ENCODE peak calls at places on chromosomes 2 and 18, in nine cellular contexts. P, Q, V, H, R, E, X, Y and I are unnamed samples.

GRCh38 chr18:46859855-46860254 is 57.5 kb downstream of the PIAS2 start:
- DNase-seq in P (no peak), Q (no peak), V (no peak), H (peak), R (peak), E (no peak), X (no peak), Y (peak), I (peak)

GRCh38 chr18:28767201-28767600 is 590.3 kb upstream of the CDH2 start:
- DNase-seq in P (no peak), Q (no peak), V (no peak), H (peak), R (no peak), E (no peak), X (no peak), Y (peak), I (no peak)

GRCh38 chr2:213086566-213086965 is 64.8 kb downstream of the IKZF2 start:
- DNase-seq in P (peak), Q (no peak), V (no peak), H (no peak), R (no peak), E (no peak), X (no peak), Y (peak), I (peak)

GRCh38 chr2:37886745-37887144 is 38.3 kb upstream of the RMDN2 start:
- DNase-seq in P (no peak), Q (no peak), V (no peak), H (peak), R (peak), E (no peak), X (no peak), Y (peak), I (peak)

GRCh38 chr2:48332286-48332685 is 197.7 kb upstream of the STON1 start:
- DNase-seq in P (no peak), Q (no peak), V (no peak), H (peak), R (peak), E (no peak), X (no peak), Y (peak), I (no peak)

GRCh38 chr2:206217743-206218520 is 56.5 kb upstream of the ZDBF2 start:
- DNase-seq in P (peak), Q (no peak), V (no peak), H (peak), R (peak), E (no peak), X (no peak), Y (peak), I (peak)

GRCh38 chr2:65128297-65129190 is 1.4 kb downstream of the RAB1A start:
- DNase-seq in P (no peak), Q (no peak), V (peak), H (peak), R (peak), E (no peak), X (peak), Y (peak), I (peak)

GRCh38 chr18:3246636-3247242 is 862 bp upstream of the MYL12A start:
- DNase-seq in P (peak), Q (no peak), V (peak), H (peak), R (no peak), E (no peak), X (no peak), Y (no peak), I (no peak)

GRCh38 chr2:182980115-182980514 is 58.1 kb downstream of the NCKAP1 start:
- DNase-seq in P (peak), Q (no peak), V (no peak), H (peak), R (peak), E (no peak), X (no peak), Y (peak), I (peak)

GRCh38 chr2:142980246-142981068 is 103.0 kb downstream of the KYNU start:
- DNase-seq in P (peak), Q (no peak), V (no peak), H (peak), R (peak), E (no peak), X (no peak), Y (peak), I (peak)

GRCh38 chr2:130762910-130763385 is 7.6 kb downstream of the AMER3 start:
- DNase-seq in P (no peak), Q (no peak), V (no peak), H (no peak), R (no peak), E (no peak), X (no peak), Y (no peak), I (no peak)

GRCh38 chr2:3313845-3314375 is 63.7 kb downstream of the EIPR1 start:
- DNase-seq in P (no peak), Q (no peak), V (no peak), H (no peak), R (peak), E (peak), X (no peak), Y (peak), I (no peak)

GRCh38 chr18:59454909-59455727 is 96.1 kb upstream of the LMAN1 start:
- DNase-seq in P (peak), Q (no peak), V (no peak), H (no peak), R (no peak), E (no peak), X (no peak), Y (no peak), I (no peak)

GRCh38 chr2:189037518-189037917 is 63.3 kb downstream of the COL3A1 start:
- DNase-seq in P (no peak), Q (no peak), V (no peak), H (peak), R (peak), E (no peak), X (no peak), Y (peak), I (peak)

GRCh38 chr2:579351-579886 is 97.8 kb downstream of the TMEM18 start:
- DNase-seq in P (no peak), Q (no peak), V (no peak), H (no peak), R (no peak), E (peak), X (no peak), Y (no peak), I (no peak)

GRCh38 chr18:7565677-7566076 is 1.4 kb upstream of the PTPRM start:
- DNase-seq in P (no peak), Q (no peak), V (no peak), H (no peak), R (no peak), E (no peak), X (no peak), Y (no peak), I (no peak)
- H3K4me3 ChIP-seq in P (no peak), Q (peak), V (no peak), H (no peak), R (no peak), E (no peak), X (peak), Y (no peak), I (no peak)

GRCh38 chr18:75369026-75369425 is 58.5 kb downstream of the SMIM21 start:
- DNase-seq in P (no peak), Q (no peak), V (no peak), H (no peak), R (no peak), E (peak), X (no peak), Y (no peak), I (no peak)

GRCh38 chr18:75363446-75364225 is 63.9 kb downstream of the SMIM21 start:
- DNase-seq in P (no peak), Q (no peak), V (no peak), H (no peak), R (no peak), E (no peak), X (no peak), Y (no peak), I (no peak)

GRCh38 chr18:75365230-75365629 is 62.3 kb downstream of the SMIM21 start:
- DNase-seq in P (no peak), Q (no peak), V (no peak), H (no peak), R (no peak), E (no peak), X (no peak), Y (no peak), I (no peak)

GRCh38 chr18:75364512-75364911 is 63.0 kb downstream of the SMIM21 start:
- DNase-seq in P (no peak), Q (no peak), V (no peak), H (peak), R (peak), E (no peak), X (no peak), Y (no peak), I (no peak)

GRCh38 chr18:75365837-75366236 is 61.7 kb downstream of the SMIM21 start:
- DNase-seq in P (no peak), Q (no peak), V (no peak), H (no peak), R (no peak), E (no peak), X (no peak), Y (no peak), I (no peak)
- TF ChIP-seq CTCF in P (no peak), Q (no peak), V (no peak), H (no peak), R (peak), E (no peak), X (no peak), Y (no peak), I (no peak)

GRCh38 chr2:149598014-149598395 is 10.4 kb upstream of the MMADHC start:
- DNase-seq in P (no peak), Q (no peak), V (no peak), H (peak), R (no peak), E (no peak), X (no peak), Y (peak), I (no peak)
- H3K4me3 ChIP-seq in P (no peak), Q (no peak), V (no peak), H (no peak), R (peak), E (no peak), X (peak), Y (no peak), I (peak)

DNA sequence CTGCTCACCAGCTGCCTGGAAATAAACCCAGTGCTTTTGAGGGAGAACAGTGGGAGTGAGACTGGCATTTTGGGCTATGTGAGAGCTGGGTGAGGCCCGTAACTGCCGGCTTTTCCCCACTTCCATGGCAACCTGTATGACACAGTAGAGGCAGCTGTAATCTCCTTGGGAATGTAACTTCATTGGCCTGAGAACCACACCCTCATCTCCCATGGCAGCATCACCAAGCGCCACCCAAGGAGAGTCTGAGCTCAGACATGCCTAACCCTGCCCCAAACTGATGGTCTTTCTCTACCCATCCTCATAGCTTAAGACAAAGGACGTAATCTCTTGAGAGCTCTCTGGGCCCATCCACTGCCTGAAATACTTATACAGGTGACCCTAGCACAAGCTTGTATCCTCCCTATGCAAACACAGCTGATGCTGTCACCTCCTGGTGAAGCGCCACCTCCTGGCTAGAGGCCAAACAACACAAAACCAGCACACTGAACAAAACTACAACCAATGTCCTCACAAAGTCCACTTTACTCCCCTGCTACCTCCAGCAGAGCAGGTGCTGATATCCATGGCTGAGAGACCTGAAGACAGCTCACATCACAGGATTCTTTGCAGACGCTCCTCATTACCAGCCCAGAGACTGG is 763.4 kb upstream of the NRXN1 start:
- DNase-seq in P (peak), Q (no peak), V (no peak), H (no peak), R (no peak), E (no peak), X (no peak), Y (no peak), I (no peak)
- TF ChIP-seq CTCF in P (peak), Q (no peak), V (peak), H (peak), R (peak), E (no peak), X (no peak), Y (peak), I (peak)

GRCh38 chr2:28224648-28225471 is 167.8 kb upstream of the FOSL2 start:
- DNase-seq in P (peak), Q (no peak), V (no peak), H (peak), R (peak), E (no peak), X (peak), Y (peak), I (peak)

GRCh38 chr2:28225472-28225915 is 167.2 kb upstream of the FOSL2 start:
- DNase-seq in P (no peak), Q (no peak), V (no peak), H (no peak), R (no peak), E (no peak), X (no peak), Y (no peak), I (peak)

GRCh38 chr2:28228419-28228995 is 164.2 kb upstream of the FOSL2 start:
- DNase-seq in P (no peak), Q (no peak), V (no peak), H (no peak), R (peak), E (no peak), X (no peak), Y (no peak), I (no peak)

GRCh38 chr2:28226558-28226957 is 166.1 kb upstream of the FOSL2 start:
- DNase-seq in P (no peak), Q (no peak), V (no peak), H (no peak), R (no peak), E (no peak), X (no peak), Y (no peak), I (no peak)

GRCh38 chr2:28227498-28227897 is 165.2 kb upstream of the FOSL2 start:
- DNase-seq in P (no peak), Q (no peak), V (no peak), H (no peak), R (no peak), E (no peak), X (no peak), Y (no peak), I (no peak)
- H3K4me3 ChIP-seq in P (no peak), Q (no peak), V (no peak), H (no peak), R (no peak), E (no peak), X (no peak), Y (no peak), I (no peak)

GRCh38 chr2:46937457-46937856 is 21.9 kb upstream of the MCFD2 start:
- DNase-seq in P (no peak), Q (no peak), V (no peak), H (no peak), R (no peak), E (no peak), X (no peak), Y (no peak), I (no peak)
- TF ChIP-seq CTCF in P (peak), Q (peak), V (peak), H (peak), R (peak), E (no peak), X (peak), Y (peak), I (peak)